ENCODE peak calls at places on chromosome 21, in nine cellular contexts. A, T, Z, L, E, S, B, D and V are unnamed samples.

GRCh38 chr21:18350216-18350615 is 53.4 kb downstream of the TMPRSS15 start:
- DNase-seq in A (no peak), T (no peak), Z (no peak), L (no peak), E (no peak), S (no peak), B (no peak), D (no peak), V (no peak)

GRCh38 chr21:44907966-44908364 is 12.7 kb downstream of the ITGB2 start:
- DNase-seq in A (peak), T (no peak), Z (no peak), L (no peak), E (no peak), S (no peak), B (peak), D (no peak), V (no peak)

GRCh38 chr21:43361127-43361492 is 65.8 kb downstream of the SIK1 start:
- DNase-seq in A (no peak), T (no peak), Z (no peak), L (no peak), E (no peak), S (peak), B (no peak), D (peak), V (peak)

GRCh38 chr21:17370750-17371325 is 142.0 kb upstream of the CXADR start:
- DNase-seq in A (no peak), T (no peak), Z (no peak), L (no peak), E (no peak), S (no peak), B (no peak), D (no peak), V (no peak)

GRCh38 chr21:37233551-37234146 is 33.5 kb downstream of the VPS26C start:
- DNase-seq in A (no peak), T (no peak), Z (no peak), L (no peak), E (no peak), S (no peak), B (no peak), D (no peak), V (no peak)

GRCh38 chr21:42093991-42094417 is 22.9 kb downstream of the UMODL1 start:
- DNase-seq in A (peak), T (peak), Z (no peak), L (peak), E (no peak), S (peak), B (peak), D (no peak), V (no peak)

GRCh38 chr21:42558368-42558767 is 44.7 kb downstream of the SLC37A1 start:
- DNase-seq in A (no peak), T (no peak), Z (no peak), L (no peak), E (no peak), S (no peak), B (no peak), D (no peak), V (no peak)

GRCh38 chr21:37862536-37862935 is 53.7 kb downstream of the KCNJ6 start:
- DNase-seq in A (peak), T (no peak), Z (no peak), L (no peak), E (no peak), S (peak), B (no peak), D (no peak), V (no peak)

GRCh38 chr21:33840771-33841170 is 74.8 kb downstream of the ATP5PO start:
- DNase-seq in A (no peak), T (no peak), Z (no peak), L (no peak), E (no peak), S (no peak), B (no peak), D (no peak), V (no peak)

GRCh38 chr21:35338281-35338680 is 289.2 kb upstream of the RUNX1 start:
- DNase-seq in A (no peak), T (no peak), Z (no peak), L (no peak), E (no peak), S (no peak), B (no peak), D (no peak), V (no peak)

GRCh38 chr21:34908424-34909055 is 140.6 kb downstream of the RUNX1 start:
- DNase-seq in A (peak), T (peak), Z (peak), L (no peak), E (no peak), S (peak), B (no peak), D (no peak), V (no peak)

GRCh38 chr21:31786164-31786920 is 54.4 kb upstream of the SCAF4 start:
- DNase-seq in A (no peak), T (no peak), Z (peak), L (no peak), E (no peak), S (no peak), B (no peak), D (no peak), V (no peak)

GRCh38 chr21:38295997-38296764 is 39.4 kb downstream of the KCNJ15 start:
- DNase-seq in A (peak), T (no peak), Z (no peak), L (no peak), E (no peak), S (no peak), B (no peak), D (no peak), V (no peak)

GRCh38 chr21:35059742-35060141 is 10.6 kb upstream of the RUNX1 start:
- DNase-seq in A (no peak), T (no peak), Z (no peak), L (no peak), E (no peak), S (no peak), B (no peak), D (no peak), V (no peak)

GRCh38 chr21:14569868-14570267 is 23.8 kb upstream of the SAMSN1 start:
- DNase-seq in A (no peak), T (no peak), Z (no peak), L (no peak), E (no peak), S (no peak), B (no peak), D (no peak), V (no peak)

GRCh38 chr21:14569026-14569425 is 22.9 kb upstream of the SAMSN1 start:
- DNase-seq in A (no peak), T (no peak), Z (no peak), L (no peak), E (no peak), S (no peak), B (no peak), D (no peak), V (no peak)

GRCh38 chr21:14572206-14572780 is 26.2 kb upstream of the SAMSN1 start:
- DNase-seq in A (no peak), T (no peak), Z (no peak), L (no peak), E (no peak), S (no peak), B (no peak), D (no peak), V (no peak)

GRCh38 chr21:14567557-14568279 is 21.6 kb upstream of the SAMSN1 start:
- DNase-seq in A (peak), T (no peak), Z (no peak), L (no peak), E (no peak), S (no peak), B (no peak), D (no peak), V (no peak)

GRCh38 chr21:14573244-14573643 is 27.1 kb upstream of the SAMSN1 start:
- DNase-seq in A (no peak), T (no peak), Z (no peak), L (no peak), E (no peak), S (no peak), B (no peak), D (no peak), V (no peak)
- H3K4me3 ChIP-seq in A (no peak), T (no peak), Z (no peak), L (no peak), E (no peak), S (no peak), B (no peak), D (no peak), V (no peak)

GRCh38 chr21:20661221-20661620 is 337.0 kb upstream of the NCAM2 start:
- DNase-seq in A (no peak), T (no peak), Z (no peak), L (no peak), E (no peak), S (no peak), B (no peak), D (no peak), V (no peak)
- H3K4me3 ChIP-seq in A (no peak), T (no peak), Z (no peak), L (no peak), E (no peak), S (no peak), B (no peak), D (no peak), V (no peak)

GRCh38 chr21:25537174-25537573 is 70.1 kb downstream of the MRPL39 start:
- DNase-seq in A (no peak), T (no peak), Z (no peak), L (no peak), E (no peak), S (no peak), B (no peak), D (no peak), V (no peak)
- H3K4me3 ChIP-seq in A (no peak), T (no peak), Z (no peak), L (no peak), E (no peak), S (no peak), B (no peak), D (no peak), V (no peak)

GRCh38 chr21:45980697-45981096 is 873 bp upstream of the COL6A1 start:
- DNase-seq in A (no peak), T (no peak), Z (no peak), L (no peak), E (no peak), S (no peak), B (no peak), D (no peak), V (no peak)
- H3K4me3 ChIP-seq in A (no peak), T (no peak), Z (no peak), L (peak), E (peak), S (peak), B (no peak), D (peak), V (peak)